ENCODE peak calls at places on chromosome 17, in ten cellular contexts. L is left ventricle myocardium inferior; V is transverse colon; S is tibial nerve; H is heart left ventricle; N is CD8-positive, alpha-beta memory T cell; M is breast epithelium; A is lower lobe of right lung; T is sigmoid colon; E is psoas muscle. G is an unnamed sample.

GRCh38 chr17:63973930-63974593 is 1.3 kb upstream of the SCN4A start:
- DNase-seq in L (no peak), V (peak; percentile 26), S (no peak), H (no peak), N (no peak), M (no peak), A (no peak), T (no peak), E (peak; percentile 93), G (no peak)

GRCh38 chr17:31541559-31541958 is 150.1 kb downstream of the RAB11FIP4 start:
- DNase-seq in L (no peak), V (no peak), S (no peak), H (no peak), N (no peak), M (no peak), A (no peak), T (no peak), E (no peak), G (no peak)

GRCh38 chr17:36534117-36534880 is at the start of gene MYO19:
- DNase-seq in L (peak; percentile 62), V (peak; percentile 82), S (peak; percentile 38), H (peak; percentile 76), N (peak; percentile 73), M (peak; percentile 67), A (peak; percentile 80), T (peak; percentile 87), E (peak; percentile 84), G (peak; percentile 61)

GRCh38 chr17:27811961-27812360 is 11.6 kb upstream of the NOS2 start:
- DNase-seq in L (no peak), V (peak; percentile 78), S (no peak), H (no peak), N (no peak), M (no peak), A (no peak), T (no peak), E (no peak), G (peak; percentile 20)

GRCh38 chr17:67139289-67139688 is 94.9 kb downstream of the CACNG1 start:
- DNase-seq in L (no peak), V (no peak), S (no peak), H (no peak), N (no peak), M (no peak), A (no peak), T (no peak), E (no peak), G (no peak)

GRCh38 chr17:67606471-67606870 is 111.3 kb upstream of the NOL11 start:
- DNase-seq in L (peak; percentile 47), V (peak; percentile 31), S (peak; percentile 38), H (no peak), N (no peak), M (no peak), A (no peak), T (no peak), E (peak; percentile 58), G (peak; percentile 42)

GRCh38 chr17:65198653-65199382 is 61.6 kb downstream of the RGS9 start:
- DNase-seq in L (no peak), V (no peak), S (peak; percentile 12), H (no peak), N (no peak), M (peak; percentile 30), A (no peak), T (no peak), E (no peak), G (peak; percentile 6)

GRCh38 chr17:82844796-82845162 is 5.0 kb upstream of the ZNF750 start:
- DNase-seq in L (no peak), V (no peak), S (no peak), H (no peak), N (no peak), M (no peak), A (no peak), T (no peak), E (no peak), G (no peak)

GRCh38 chr17:859461-860195 is 77.5 kb downstream of the MRM3 start:
- DNase-seq in L (peak; percentile 46), V (no peak), S (no peak), H (no peak), N (no peak), M (no peak), A (no peak), T (peak; percentile 83), E (peak; percentile 76), G (peak; percentile 43)

GRCh38 chr17:82876149-82876548 is 36.3 kb upstream of the ZNF750 start:
- DNase-seq in L (no peak), V (no peak), S (no peak), H (no peak), N (no peak), M (peak; percentile 63), A (peak; percentile 51), T (peak; percentile 84), E (peak; percentile 79), G (peak; percentile 81)

GRCh38 chr17:34474706-34475105 is 104.7 kb upstream of the TMEM132E start:
- DNase-seq in L (no peak), V (no peak), S (no peak), H (no peak), N (no peak), M (no peak), A (no peak), T (peak; percentile 34), E (no peak), G (no peak)

GRCh38 chr17:13311301-13311700 is 290.4 kb downstream of the HS3ST3A1 start:
- DNase-seq in L (no peak), V (no peak), S (no peak), H (no peak), N (no peak), M (peak; percentile 71), A (no peak), T (no peak), E (no peak), G (no peak)

DNA sequence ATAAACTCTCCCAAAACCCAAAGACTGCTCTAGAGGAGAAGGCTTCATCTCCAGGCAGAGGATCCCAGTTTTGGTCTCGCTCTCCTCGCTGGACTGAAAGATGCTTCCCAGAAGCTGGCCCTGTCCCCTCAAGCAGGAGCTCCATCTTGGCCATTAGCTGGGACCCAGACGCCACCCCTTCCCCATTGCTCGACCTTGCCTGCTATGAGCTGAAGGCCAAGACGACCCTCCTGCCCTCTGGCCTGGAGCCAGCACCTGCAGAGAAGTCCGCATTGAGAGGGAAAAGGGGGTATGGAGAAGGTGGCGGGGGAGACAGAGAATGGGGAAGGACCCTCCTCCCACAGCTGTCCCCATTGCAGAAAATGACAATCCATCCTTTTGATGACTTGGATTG is 3.6 kb upstream of the RCVRN start:
- DNase-seq in L (no peak), V (no peak), S (no peak), H (no peak), N (no peak), M (no peak), A (no peak), T (no peak), E (no peak), G (no peak)
- H3K4me3 ChIP-seq in L (no peak overlapping the region), V (no peak overlapping the region), S (no peak overlapping the region), H (no peak overlapping the region), N (no peak overlapping the region), M (no peak overlapping the region), A (no peak overlapping the region), T (no peak overlapping the region), E (no peak overlapping the region), G (no peak overlapping the region)

DNA sequence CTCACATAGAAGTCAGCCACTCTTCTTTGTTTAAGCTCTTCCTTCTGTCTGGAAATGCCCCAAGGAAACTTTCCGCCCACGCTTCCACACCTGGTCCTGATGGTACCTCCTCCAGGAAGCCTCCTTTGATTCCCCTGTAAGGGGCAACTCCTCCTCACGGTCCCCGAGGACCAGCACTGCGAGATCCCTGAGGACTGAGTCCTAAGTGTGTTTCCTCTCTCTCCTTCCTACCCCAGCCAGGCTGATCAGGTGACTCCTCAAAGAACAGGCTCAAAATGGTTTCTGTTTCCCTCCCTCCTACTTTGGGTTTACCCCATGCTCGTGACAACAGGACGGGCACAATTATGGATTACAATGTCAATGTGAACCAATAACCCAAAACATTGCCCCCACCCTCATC is 63.0 kb upstream of the MED9 start:
- DNase-seq in L (no peak), V (no peak), S (no peak), H (no peak), N (no peak), M (peak; percentile 68), A (no peak), T (peak; percentile 20), E (peak; percentile 30), G (no peak)
- H3K27ac ChIP-seq in L (peak overlapping the region; percentile 45), V (no peak overlapping the region), S (peak overlapping the region; percentile 12), H (no peak overlapping the region), N (no peak overlapping the region), M (peak overlapping the region; percentile 95), A (no peak overlapping the region), T (no peak overlapping the region), E (peak overlapping the region; percentile 55), G (peak overlapping the region; percentile 46)

DNA sequence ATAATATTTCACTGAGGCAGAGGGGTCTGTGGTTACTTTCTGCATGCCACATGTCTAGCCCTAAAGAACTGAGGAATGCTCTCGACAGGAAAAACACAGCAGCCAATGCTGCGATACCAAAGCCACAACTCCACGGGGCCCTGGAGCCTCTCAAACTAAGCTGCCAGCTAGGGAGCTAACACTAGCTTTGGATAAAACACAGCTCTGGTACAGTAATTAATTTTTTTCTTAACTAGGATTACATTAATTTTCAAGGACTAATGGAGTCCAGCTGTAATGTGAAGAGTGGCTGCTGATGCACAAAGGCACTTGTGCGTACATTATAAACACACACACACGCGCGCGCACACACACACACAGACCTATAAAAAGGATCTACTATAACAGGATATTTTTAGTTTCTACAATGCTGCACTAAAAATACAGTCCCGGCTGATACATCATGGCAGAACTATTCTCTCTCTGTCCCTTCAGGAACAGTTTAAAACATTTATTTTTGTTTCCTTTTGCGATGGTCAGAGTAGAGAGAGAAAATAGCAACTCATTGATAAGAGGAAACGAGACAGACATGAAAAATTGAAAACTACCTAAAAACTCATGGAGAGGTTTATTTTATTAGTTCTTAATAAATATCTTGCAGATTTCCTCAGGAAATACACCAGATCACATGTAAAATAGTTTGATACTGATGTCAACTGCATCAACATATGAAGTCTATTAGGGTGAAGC is 88.5 kb downstream of the SMG6 start:
- DNase-seq in L (peak; percentile 78), V (peak; percentile 36), S (no peak), H (no peak), N (no peak), M (no peak), A (no peak), T (peak; percentile 85), E (peak; percentile 86), G (no peak)
- H3K4me3 ChIP-seq in L (peak overlapping the region; percentile 57), V (no peak overlapping the region), S (no peak overlapping the region), H (peak overlapping the region; percentile 28), N (peak overlapping the region; percentile 13), M (peak overlapping the region; percentile 58), A (no peak overlapping the region), T (no peak overlapping the region), E (peak overlapping the region; percentile 40), G (no peak overlapping the region)

DNA sequence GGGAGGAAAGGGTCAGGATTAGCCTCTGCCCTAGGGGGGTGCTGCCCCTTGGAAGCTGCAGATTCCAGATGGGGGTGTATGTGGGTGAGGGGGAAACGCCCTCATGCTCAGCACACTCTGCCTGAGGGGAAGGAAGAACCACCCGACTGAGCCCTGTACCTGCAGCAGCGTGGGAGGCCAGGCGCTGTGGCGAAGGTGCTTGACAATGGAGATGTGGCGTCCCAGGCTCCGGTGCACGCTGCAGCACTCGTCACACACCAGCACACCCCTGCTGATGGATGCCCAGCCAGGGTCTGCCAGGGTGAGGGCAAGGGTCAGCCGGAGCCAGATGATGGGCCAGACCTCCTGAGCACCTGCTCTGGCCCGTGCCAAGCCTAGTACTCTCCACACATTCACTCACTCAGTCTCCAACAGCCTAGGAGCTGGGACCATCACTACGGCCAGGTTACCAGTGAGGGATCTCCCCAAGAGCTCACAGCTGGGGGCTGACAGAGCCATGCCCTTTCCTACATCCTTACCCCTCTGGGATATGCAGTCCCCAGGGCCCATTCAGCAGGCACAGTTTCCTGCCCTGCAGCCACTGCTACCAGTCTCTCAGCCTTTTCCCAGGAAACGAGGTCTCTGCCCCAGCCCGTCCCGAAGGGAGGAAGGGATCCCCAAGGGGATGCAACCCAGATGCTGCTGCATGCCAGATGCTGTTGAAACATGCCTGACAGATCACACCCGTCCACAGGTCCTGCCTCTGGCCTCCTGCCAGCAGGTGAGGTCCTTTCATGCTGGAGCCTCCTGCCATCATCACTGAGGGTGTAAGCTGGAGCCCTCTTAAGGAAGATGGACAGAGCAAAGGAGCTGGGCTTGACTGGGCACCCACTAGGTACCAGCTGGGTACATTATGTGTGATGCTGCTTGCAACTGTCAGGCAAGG is 5.9 kb downstream of the GIT1 start:
- DNase-seq in L (peak; percentile 16), V (no peak), S (no peak), H (no peak), N (no peak), M (no peak), A (peak; percentile 46), T (no peak), E (peak; percentile 51), G (no peak)
- H3K27ac ChIP-seq in L (peak overlapping the region; percentile 93), V (no peak overlapping the region), S (peak overlapping the region; percentile 95), H (peak overlapping the region; percentile 79), N (no peak overlapping the region), M (peak overlapping the region; percentile 22), A (peak overlapping the region; percentile 87), T (peak overlapping the region; percentile 59), E (peak overlapping the region; percentile 65), G (no peak overlapping the region)

G was measured in prostate gland.